ENCODE peak calls at places on chromosomes 7 and 10, in five cellular contexts. L is fibroblast of lung, F is GM12865, V is colonic mucosa, C is endothelial cell. A is an unnamed sample.

GRCh38 chr7:375491-375821 is 85.5 kb downstream of the FOXL3 start:
- DNase-seq in L (no peak), F (no peak), V (peak), C (peak), A (no peak)

GRCh38 chr10:42984035-42984610 is 92.7 kb upstream of the RET start:
- DNase-seq in L (no peak), F (no peak), V (peak), C (no peak), A (no peak)

GRCh38 chr7:30396379-30396778 is 82.2 kb downstream of the NOD1 start:
- DNase-seq in L (peak), F (no peak), V (no peak), C (no peak), A (no peak)

GRCh38 chr7:46226860-46227259 is 305.8 kb upstream of the IGFBP3 start:
- DNase-seq in L (peak), F (no peak), V (no peak), C (no peak), A (no peak)

GRCh38 chr10:53997953-53998352 is 803.1 kb downstream of the PCDH15 start:
- DNase-seq in L (peak), F (no peak), V (no peak), C (no peak), A (no peak)

GRCh38 chr7:73838642-73839041 is 3.7 kb downstream of the METTL27 start:
- DNase-seq in L (no peak), F (no peak), V (no peak), C (no peak), A (no peak)

GRCh38 chr10:114635101-114635500 is 23.0 kb downstream of the ABLIM1 start:
- DNase-seq in L (no peak), F (no peak), V (no peak), C (no peak), A (no peak)

GRCh38 chr7:87574630-87575029 is 26.1 kb downstream of the ABCB1 start:
- DNase-seq in L (peak), F (no peak), V (no peak), C (no peak), A (no peak)

GRCh38 chr7:130930260-130930659 is 196.3 kb upstream of the KLF14 start:
- DNase-seq in L (no peak), F (no peak), V (peak), C (no peak), A (no peak)

GRCh38 chr10:132105302-132105995 is 39.7 kb downstream of the JAKMIP3 start:
- DNase-seq in L (no peak), F (no peak), V (no peak), C (no peak), A (no peak)

GRCh38 chr10:34045571-34046190 is 711.2 kb upstream of the NRP1 start:
- DNase-seq in L (peak), F (no peak), V (no peak), C (no peak), A (no peak)

GRCh38 chr10:14360515-14360914 is 29.8 kb upstream of the FRMD4A start:
- DNase-seq in L (no peak), F (no peak), V (no peak), C (no peak), A (no peak)

GRCh38 chr7:73646785-73647724 is 20.6 kb upstream of the VPS37D start:
- DNase-seq in L (no peak), F (no peak), V (no peak), C (no peak), A (no peak)

GRCh38 chr7:91140286-91140685 is 123.9 kb upstream of the FZD1 start:
- DNase-seq in L (no peak), F (no peak), V (no peak), C (no peak), A (no peak)

GRCh38 chr7:151663382-151664100 is 143.8 kb upstream of the RHEB start:
- DNase-seq in L (peak), F (no peak), V (no peak), C (no peak), A (no peak)

GRCh38 chr7:70698219-70698832 is 433.6 kb upstream of the GALNT17 start:
- DNase-seq in L (peak), F (peak), V (peak), C (peak), A (no peak)

DNA sequence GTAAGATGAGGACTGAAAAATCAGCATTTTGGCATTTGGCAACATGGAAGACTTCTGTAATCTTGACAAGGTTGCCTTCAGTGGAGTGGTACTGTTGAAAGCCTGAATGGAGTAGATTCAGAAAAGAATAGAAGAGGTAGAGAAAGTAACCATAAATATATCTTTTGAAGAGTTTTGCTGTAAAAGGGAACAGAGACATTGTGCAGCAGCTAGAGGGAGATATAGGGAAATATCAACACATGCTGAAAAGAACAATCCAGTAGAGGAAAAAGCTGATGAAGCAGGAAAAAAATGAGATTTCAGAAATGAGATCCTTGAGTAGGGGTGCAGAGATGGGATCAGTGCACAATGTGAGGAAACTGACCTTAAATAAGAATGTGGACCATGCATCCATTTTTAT is 60.0 kb downstream of the RAPGEF5 start:
- DNase-seq in L (peak), F (no peak), V (no peak), C (no peak), A (no peak)
- TF ChIP-seq CTCF in L (peak), F (no peak), V (no peak), C (no peak), A (no peak)

GRCh38 chr7:80047856-80048459 is 86.7 kb upstream of the GNAI1 start:
- DNase-seq in L (peak), F (no peak), V (no peak), C (no peak), A (no peak)
- TF ChIP-seq CTCF in L (peak), F (no peak), V (peak), C (no peak), A (no peak)

DNA sequence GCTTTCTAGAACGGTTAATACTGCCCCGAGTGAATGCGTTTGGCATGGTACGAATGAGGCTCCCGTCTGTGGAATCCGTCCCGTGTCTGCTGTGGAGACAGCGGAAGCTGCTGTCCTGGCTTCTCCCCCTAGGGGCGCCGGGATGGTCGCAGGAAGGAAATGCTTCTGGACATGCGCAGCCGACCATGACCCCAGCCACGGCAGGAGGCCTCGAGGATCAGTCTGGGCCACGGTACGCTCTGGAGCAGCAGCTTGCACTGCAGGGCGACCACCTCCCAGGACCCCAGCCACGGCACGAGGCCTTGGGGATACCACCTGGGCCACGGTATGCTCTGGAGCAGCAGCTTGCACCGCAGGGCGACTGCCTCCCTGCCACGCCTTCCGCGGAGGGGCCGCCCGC is 107.9 kb downstream of the CYTH3 start:
- DNase-seq in L (no peak), F (no peak), V (no peak), C (peak), A (no peak)
- TF ChIP-seq CTCF in L (peak), F (no peak), V (no peak), C (no peak), A (peak)

GRCh38 chr10:103232772-103233488 is 12.8 kb upstream of the RPEL1 start:
- DNase-seq in L (peak), F (no peak), V (no peak), C (no peak), A (no peak)

GRCh38 chr10:103241262-103242011 is 4.2 kb upstream of the RPEL1 start:
- DNase-seq in L (peak), F (no peak), V (peak), C (no peak), A (no peak)

GRCh38 chr10:103235775-103236174 is 9.9 kb upstream of the RPEL1 start:
- DNase-seq in L (no peak), F (no peak), V (no peak), C (no peak), A (no peak)

DNA sequence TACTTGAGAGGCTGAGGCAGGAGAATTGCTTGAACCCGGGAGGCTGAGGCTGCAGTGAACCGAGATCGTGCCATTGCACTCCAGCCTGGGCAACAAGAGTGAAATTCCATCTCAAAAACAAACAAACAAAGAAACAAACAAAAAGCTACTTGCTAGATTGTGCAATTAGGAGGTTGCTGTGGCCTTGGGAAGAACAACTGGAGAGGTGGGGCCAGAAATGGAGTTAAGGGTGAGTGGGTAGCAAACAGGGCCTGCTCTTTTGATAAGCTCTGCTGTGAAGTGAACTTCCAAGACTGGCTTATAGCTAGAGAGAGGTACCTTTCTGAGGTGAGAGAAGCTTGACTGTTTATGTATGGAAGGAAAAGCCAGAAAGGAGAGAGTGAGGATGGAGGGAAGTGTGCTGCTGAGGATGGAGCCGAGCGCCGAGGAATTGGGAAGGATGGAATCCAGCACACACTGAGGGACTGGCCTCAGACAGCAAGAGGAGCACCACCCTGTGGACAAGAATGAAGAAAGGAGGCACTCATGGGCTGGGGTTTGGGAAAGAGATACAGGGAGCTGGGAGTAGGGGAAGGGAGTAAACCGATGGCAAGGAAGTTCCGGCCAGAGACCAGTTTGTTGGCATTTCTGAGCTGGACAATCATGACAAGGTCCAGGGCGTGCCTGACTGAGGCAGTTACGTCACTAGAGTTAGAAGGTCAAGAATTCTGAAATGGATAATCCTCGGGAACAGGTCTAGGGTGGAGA is 7.0 kb upstream of the RPEL1 start:
- DNase-seq in L (peak), F (no peak), V (peak), C (no peak), A (no peak)
- TF ChIP-seq CTCF in L (peak), F (no peak), V (no peak), C (no peak), A (peak)